ENCODE peak calls at places on chromosomes 13 and 19, in seven cellular contexts. M is PC-3, Y is sigmoid colon, A is thoracic aorta, P is cardiac muscle cell, J is DND-41, U is IMR-90. D is an unnamed sample. For H3K36me3 and H3K27me3, the result is how much of the 10 kb centered on the place peaks cover.

GRCh38 chr19:29510701-29511265 is 15.0 kb upstream of the VSTM2B start:
- DNase-seq in M (no peak), Y (peak), A (no peak), P (no peak), J (no peak), U (no peak), D (no peak)

GRCh38 chr13:100887729-100888151 is 213.1 kb upstream of the TMTC4 start:
- DNase-seq in M (peak), Y (no peak), A (no peak), P (peak), J (no peak), U (peak), D (peak)

GRCh38 chr19:3932931-3933810 is at the start of gene NMRK2:
- DNase-seq in M (no peak), Y (no peak), A (no peak), P (no peak), J (no peak), U (no peak), D (no peak)

GRCh38 chr13:23810842-23811241 is 78.4 kb downstream of the MIPEP start:
- DNase-seq in M (no peak), Y (no peak), A (no peak), P (no peak), J (no peak), U (no peak), D (no peak)

GRCh38 chr13:114237415-114238112 is 2.9 kb downstream of the CDC16 start:
- DNase-seq in M (no peak), Y (no peak), A (no peak), P (no peak), J (no peak), U (no peak), D (no peak)

GRCh38 chr19:459724-460511 is 915 bp downstream of the SHC2 start:
- DNase-seq in M (peak), Y (peak), A (no peak), P (peak), J (no peak), U (peak), D (no peak)

GRCh38 chr19:55253842-55254624 is 4.8 kb downstream of the PPP6R1 start:
- DNase-seq in M (no peak), Y (no peak), A (no peak), P (no peak), J (peak), U (no peak), D (no peak)

GRCh38 chr19:1990230-1991017 is 25.1 kb downstream of the BTBD2 start:
- DNase-seq in M (no peak), Y (peak), A (no peak), P (no peak), J (no peak), U (no peak), D (no peak)

GRCh38 chr19:6318772-6319171 is 14.6 kb downstream of the ACER1 start:
- DNase-seq in M (peak), Y (no peak), A (no peak), P (no peak), J (no peak), U (peak), D (peak)

GRCh38 chr13:24630851-24631341 is 49.3 kb upstream of the ATP12A start:
- DNase-seq in M (peak), Y (no peak), A (no peak), P (peak), J (no peak), U (peak), D (peak)

GRCh38 chr13:23731709-23732108 is 157.5 kb downstream of the MIPEP start:
- DNase-seq in M (no peak), Y (no peak), A (no peak), P (no peak), J (no peak), U (no peak), D (no peak)

GRCh38 chr13:110232756-110233155 is 74.2 kb downstream of the COL4A1 start:
- DNase-seq in M (no peak), Y (peak), A (no peak), P (peak), J (no peak), U (no peak), D (no peak)

GRCh38 chr13:74409551-74409950 is 275.3 kb upstream of the KLF12 start:
- DNase-seq in M (no peak), Y (no peak), A (no peak), P (no peak), J (no peak), U (no peak), D (no peak)

GRCh38 chr13:71865858-71866172 is 1.2 kb downstream of the DACH1 start:
- DNase-seq in M (no peak), Y (peak), A (no peak), P (peak), J (no peak), U (no peak), D (no peak)

GRCh38 chr19:7771072-7771471 is 8.0 kb downstream of the CLEC4M start:
- DNase-seq in M (no peak), Y (no peak), A (no peak), P (no peak), J (no peak), U (no peak), D (no peak)

GRCh38 chr13:37364024-37364423 is 234.5 kb downstream of the POSTN start:
- DNase-seq in M (no peak), Y (no peak), A (no peak), P (peak), J (no peak), U (no peak), D (no peak)

GRCh38 chr19:29266001-29266400 is 53.0 kb upstream of the UQCRFS1 start:
- DNase-seq in M (no peak), Y (no peak), A (no peak), P (no peak), J (no peak), U (no peak), D (no peak)

GRCh38 chr13:78020861-78021260 is 102.2 kb upstream of the EDNRB start:
- DNase-seq in M (no peak), Y (no peak), A (no peak), P (peak), J (no peak), U (no peak), D (no peak)

GRCh38 chr13:75764251-75764650 is 128.1 kb downstream of the LMO7 start:
- DNase-seq in M (no peak), Y (no peak), A (no peak), P (no peak), J (no peak), U (no peak), D (no peak)

GRCh38 chr13:25490236-25490635 is 118.5 kb downstream of the ATP8A2 start:
- DNase-seq in M (no peak), Y (no peak), A (no peak), P (no peak), J (no peak), U (no peak), D (no peak)

GRCh38 chr19:10552596-10553053 is 8.9 kb downstream of the ATG4D start:
- DNase-seq in M (peak), Y (no peak), A (no peak), P (peak), J (peak), U (no peak), D (no peak)

GRCh38 chr13:109785141-109785891 is 1.1 kb downstream of the IRS2 start:
- DNase-seq in M (peak), Y (peak), A (no peak), P (peak), J (no peak), U (peak), D (no peak)

GRCh38 chr13:98413796-98414195 is 163.1 kb downstream of the STK24 start:
- DNase-seq in M (no peak), Y (no peak), A (no peak), P (no peak), J (no peak), U (no peak), D (no peak)

GRCh38 chr13:79989251-79989661 is 351.7 kb downstream of the SPRY2 start:
- DNase-seq in M (peak), Y (no peak), A (no peak), P (no peak), J (no peak), U (peak), D (peak)

GRCh38 chr13:25886438-25887214 is 165.2 kb downstream of the SHISA2 start:
- DNase-seq in M (peak), Y (no peak), A (no peak), P (peak), J (no peak), U (peak), D (peak)

GRCh38 chr19:30649934-30650614 is 277.9 kb downstream of the ZNF536 start:
- DNase-seq in M (peak), Y (no peak), A (no peak), P (peak), J (peak), U (peak), D (peak)

GRCh38 chr13:92390217-92390616 is 836.4 kb upstream of the GPC6 start:
- DNase-seq in M (no peak), Y (no peak), A (no peak), P (no peak), J (no peak), U (no peak), D (no peak)

GRCh38 chr19:996051-996838 is 4.0 kb upstream of the GRIN3B start:
- DNase-seq in M (peak), Y (no peak), A (no peak), P (peak), J (peak), U (peak), D (peak)

GRCh38 chr13:112733661-112734379 is 44.0 kb downstream of the ATP11A start:
- DNase-seq in M (no peak), Y (no peak), A (no peak), P (no peak), J (no peak), U (no peak), D (no peak)

GRCh38 chr19:16736709-16737108 is 17.1 kb downstream of the NWD1 start:
- DNase-seq in M (peak), Y (no peak), A (no peak), P (peak), J (no peak), U (no peak), D (no peak)

GRCh38 chr19:33406521-33407139 is 33.1 kb downstream of the CEBPG start:
- DNase-seq in M (peak), Y (peak), A (peak), P (peak), J (peak), U (peak), D (peak)

GRCh38 chr13:39282400-39282972 is 244.2 kb downstream of the NHLRC3 start:
- DNase-seq in M (no peak), Y (no peak), A (no peak), P (no peak), J (no peak), U (no peak), D (no peak)

GRCh38 chr13:39279077-39279476 is 240.8 kb downstream of the NHLRC3 start:
- DNase-seq in M (no peak), Y (no peak), A (no peak), P (no peak), J (no peak), U (no peak), D (no peak)

GRCh38 chr13:39281539-39282150 is 243.4 kb downstream of the NHLRC3 start:
- DNase-seq in M (no peak), Y (no peak), A (no peak), P (peak), J (no peak), U (no peak), D (no peak)

GRCh38 chr13:39283062-39283461 is 244.8 kb downstream of the NHLRC3 start:
- DNase-seq in M (no peak), Y (no peak), A (no peak), P (no peak), J (no peak), U (no peak), D (no peak)

DNA sequence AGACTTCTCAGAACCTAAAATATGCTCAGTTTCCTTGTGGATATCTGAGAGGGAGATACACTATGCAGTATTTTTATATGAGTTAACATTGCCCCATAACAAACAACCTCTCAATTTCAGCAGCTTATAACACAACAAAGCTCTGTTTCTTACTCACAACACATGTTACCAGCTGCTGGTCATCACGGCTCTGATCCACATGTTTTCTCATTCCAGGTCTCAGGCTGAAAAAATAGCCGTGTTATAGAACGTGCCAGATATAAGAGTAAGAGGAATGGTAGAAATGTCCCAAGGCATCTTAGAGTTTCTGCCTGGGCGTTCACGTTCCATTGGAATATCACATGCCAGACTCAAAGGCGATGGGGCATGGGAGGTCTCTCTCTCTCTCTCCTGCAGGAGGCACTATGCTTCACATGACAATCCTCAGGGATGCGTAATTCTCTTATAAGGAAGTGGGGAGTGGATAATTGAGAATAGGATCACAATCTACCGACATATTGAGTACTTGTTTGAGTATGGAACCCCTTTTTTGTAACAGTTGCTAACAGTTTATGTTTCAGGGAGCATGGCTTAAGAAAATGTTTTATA is 246.6 kb downstream of the NHLRC3 start:
- DNase-seq in M (no peak), Y (no peak), A (no peak), P (peak), J (no peak), U (peak), D (no peak)
- TF ChIP-seq CTCF in M (peak), Y (no peak), A (no peak), P (peak), J (no peak), U (no peak), D (no peak)

GRCh38 chr13:32150239-32150638 is 118.7 kb downstream of the FRY start:
- DNase-seq in M (no peak), Y (peak), A (no peak), P (peak), J (no peak), U (peak), D (no peak)
- H3K36me3 ChIP-seq in M (under half), Y (under half), A (under half), P (under half), J (under half), U (under half), D (under half)

GRCh38 chr19:41564515-41565383 is 11.2 kb upstream of the CEACAM21 start:
- DNase-seq in M (no peak), Y (no peak), A (no peak), P (no peak), J (no peak), U (no peak), D (no peak)

GRCh38 chr19:41570639-41571112 is 5.3 kb upstream of the CEACAM21 start:
- DNase-seq in M (peak), Y (peak), A (no peak), P (peak), J (peak), U (peak), D (peak)

GRCh38 chr19:41565384-41565730 is 10.6 kb upstream of the CEACAM21 start:
- DNase-seq in M (no peak), Y (no peak), A (no peak), P (no peak), J (no peak), U (no peak), D (no peak)

GRCh38 chr19:41570179-41570578 is 5.8 kb upstream of the CEACAM21 start:
- DNase-seq in M (no peak), Y (no peak), A (no peak), P (no peak), J (no peak), U (no peak), D (no peak)

DNA sequence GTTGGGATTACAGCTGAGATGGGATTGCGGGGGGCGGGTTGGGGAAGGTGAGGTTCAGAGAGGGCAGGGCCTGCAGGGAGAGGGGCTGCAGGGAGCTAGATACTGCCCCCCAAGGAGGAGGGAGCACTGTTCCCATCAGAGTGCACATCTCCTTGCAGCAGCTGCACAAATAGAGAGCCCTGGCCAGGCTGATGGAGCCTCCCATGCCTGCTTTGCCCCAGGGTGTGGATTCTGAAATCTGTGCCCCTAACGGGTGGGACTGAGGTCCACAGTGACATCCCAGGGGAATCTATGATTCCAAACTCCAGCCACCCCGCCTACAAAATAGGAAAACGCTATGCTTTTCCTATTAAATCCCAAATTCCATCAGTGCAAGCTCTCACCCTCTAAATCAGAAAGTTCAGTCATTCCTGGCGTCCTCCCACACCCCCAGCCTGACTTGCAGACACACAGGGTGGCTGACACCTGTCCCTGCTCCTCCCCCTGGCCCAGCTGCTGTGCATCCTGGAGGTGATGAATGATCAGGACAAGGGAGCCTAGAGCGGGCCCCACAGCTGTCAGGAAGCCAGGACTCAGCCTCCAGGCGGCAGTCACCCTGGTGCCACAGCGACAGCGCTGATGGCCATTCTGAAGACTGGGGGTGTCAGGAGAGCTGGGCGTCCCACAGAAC is 6.3 kb upstream of the CEACAM21 start:
- DNase-seq in M (no peak), Y (no peak), A (no peak), P (no peak), J (no peak), U (no peak), D (no peak)
- H3K27me3 ChIP-seq in M (under half), Y (half or more), A (under half), P (under half), J (under half), U (under half), D (under half)

GRCh38 chr19:20558571-20558970 is 7.0 kb downstream of the ZNF737 start:
- DNase-seq in M (no peak), Y (no peak), A (no peak), P (no peak), J (no peak), U (no peak), D (no peak)

DNA sequence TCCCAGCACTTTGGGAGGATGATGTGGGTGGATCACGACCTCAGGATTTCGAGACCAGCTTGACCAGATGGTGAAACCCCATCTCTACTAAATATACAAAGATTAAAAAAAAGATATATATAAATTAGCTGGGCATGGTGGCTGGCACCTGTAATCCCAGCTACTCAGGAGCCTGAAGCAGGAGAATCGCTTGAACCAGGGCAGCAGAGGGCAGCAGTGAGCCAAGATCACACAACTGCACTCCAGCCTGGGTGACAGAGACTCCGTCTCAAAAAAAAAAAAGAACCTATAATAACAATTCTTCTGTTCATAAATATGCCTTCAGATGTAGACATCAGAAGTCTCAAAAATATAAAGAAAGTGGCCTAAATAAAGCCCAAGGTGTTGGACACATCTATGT is 7.6 kb downstream of the ZNF737 start:
- DNase-seq in M (no peak), Y (no peak), A (no peak), P (no peak), J (no peak), U (no peak), D (no peak)
- TF ChIP-seq CTCF in M (no peak), Y (no peak), A (no peak), P (no peak), J (no peak), U (no peak), D (no peak)

GRCh38 chr19:38448225-38448624 is 14.7 kb downstream of the RYR1 start:
- DNase-seq in M (no peak), Y (no peak), A (no peak), P (no peak), J (no peak), U (no peak), D (no peak)
- H3K36me3 ChIP-seq in M (under half), Y (under half), A (under half), P (under half), J (under half), U (under half), D (under half)

GRCh38 chr13:20127563-20128458 is 33.0 kb downstream of the GJA3 start:
- DNase-seq in M (peak), Y (peak), A (no peak), P (peak), J (peak), U (peak), D (no peak)
- H3K27me3 ChIP-seq in M (under half), Y (under half), A (under half), P (under half), J (under half), U (under half), D (under half)

GRCh38 chr13:52147225-52147624 is 12.2 kb downstream of the NEK3 start:
- DNase-seq in M (no peak), Y (no peak), A (no peak), P (no peak), J (no peak), U (no peak), D (no peak)
- TF ChIP-seq CTCF in M (no peak), Y (no peak), A (no peak), P (no peak), J (no peak), U (no peak), D (no peak)

DNA sequence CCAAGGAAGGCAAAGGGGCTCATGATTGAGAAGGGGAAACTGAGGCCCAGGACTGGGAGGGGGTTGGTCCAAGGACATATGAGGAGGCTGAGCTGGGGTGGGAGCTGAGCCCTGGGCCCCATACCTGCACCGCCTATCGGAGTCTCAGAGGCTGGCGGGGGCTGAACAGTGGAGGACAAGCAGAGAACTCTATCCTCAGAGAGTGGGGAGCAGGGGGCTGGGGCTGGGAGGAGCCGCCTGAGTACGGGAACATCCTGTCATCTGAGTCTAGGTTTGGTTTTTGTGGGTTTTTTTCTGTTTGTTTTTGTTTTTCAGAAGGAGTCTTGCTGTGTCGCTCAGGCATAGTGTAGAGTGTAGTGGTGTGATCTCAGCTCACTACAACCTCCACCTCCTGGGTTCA is 6.2 kb downstream of the ARRDC2 start:
- DNase-seq in M (no peak), Y (no peak), A (no peak), P (no peak), J (peak), U (no peak), D (no peak)
- H3K36me3 ChIP-seq in M (under half), Y (under half), A (half or more), P (under half), J (under half), U (under half), D (under half)

D was measured in bronchial epithelial cell.